ENCODE peak calls at places on chromosomes 1 and 21, in four cellular contexts. G, P, X and A are unnamed samples.

GRCh38 chr1:53366901-53367502 is 39.1 kb upstream of the LRP8 start:
- DNase-seq in G (no peak), P (no peak), X (no peak), A (peak)

GRCh38 chr1:73065585-73065984 is 783.2 kb upstream of the NEGR1 start:
- DNase-seq in G (no peak), P (no peak), X (peak), A (no peak)

GRCh38 chr1:52553372-52554266 is 727 bp upstream of the TUT4 start:
- DNase-seq in G (peak), P (peak), X (peak), A (peak)

GRCh38 chr1:203036135-203036534 is 9.8 kb downstream of the PPFIA4 start:
- DNase-seq in G (no peak), P (no peak), X (no peak), A (no peak)

GRCh38 chr1:5706239-5706638 is 286.0 kb downstream of the NPHP4 start:
- DNase-seq in G (no peak), P (no peak), X (no peak), A (no peak)

GRCh38 chr1:217089239-217090014 is 366.2 kb upstream of the ESRRG start:
- DNase-seq in G (peak), P (peak), X (peak), A (no peak)

GRCh38 chr1:225999912-226000337 is 782 bp upstream of the SDE2 start:
- DNase-seq in G (no peak), P (no peak), X (no peak), A (no peak)

GRCh38 chr1:234768171-234768568 is 158.2 kb upstream of the IRF2BP2 start:
- DNase-seq in G (no peak), P (no peak), X (no peak), A (no peak)

GRCh38 chr1:153608742-153609584 is 4.0 kb downstream of the S100A16 start:
- DNase-seq in G (peak), P (peak), X (peak), A (no peak)

GRCh38 chr1:221994274-221994698 is 252.4 kb upstream of the DUSP10 start:
- DNase-seq in G (no peak), P (no peak), X (no peak), A (no peak)

GRCh38 chr1:186482661-186483255 is 21.8 kb upstream of the PDC start:
- DNase-seq in G (peak), P (peak), X (peak), A (peak)

GRCh38 chr1:50279622-50280320 is 143.5 kb downstream of the DMRTA2 start:
- DNase-seq in G (peak), P (peak), X (peak), A (peak)

GRCh38 chr1:212161231-212161781 is 123.9 kb upstream of the PPP2R5A start:
- DNase-seq in G (no peak), P (peak), X (no peak), A (no peak)

GRCh38 chr1:223652436-223652901 is 13.0 kb downstream of the CAPN8 start:
- DNase-seq in G (no peak), P (no peak), X (peak), A (no peak)

GRCh38 chr1:208280184-208280583 is 36.0 kb upstream of the PLXNA2 start:
- DNase-seq in G (no peak), P (no peak), X (no peak), A (no peak)

GRCh38 chr1:39142394-39143060 is 62.0 kb upstream of the MACF1 start:
- DNase-seq in G (no peak), P (peak), X (peak), A (no peak)

GRCh38 chr1:42431514-42431913 is 24.3 kb downstream of the ZMYND12 start:
- DNase-seq in G (no peak), P (no peak), X (no peak), A (no peak)

GRCh38 chr1:226201029-226201593 is 14.6 kb upstream of the ACBD3 start:
- DNase-seq in G (peak), P (no peak), X (peak), A (no peak)

GRCh38 chr1:169015464-169015863 is 91.0 kb upstream of the ATP1B1 start:
- DNase-seq in G (no peak), P (no peak), X (no peak), A (no peak)

GRCh38 chr1:107991371-107992066 is 26.5 kb upstream of the VAV3 start:
- DNase-seq in G (no peak), P (no peak), X (no peak), A (no peak)

GRCh38 chr21:26659181-26659580 is 86.1 kb upstream of the CYYR1 start:
- DNase-seq in G (no peak), P (no peak), X (no peak), A (no peak)

GRCh38 chr1:43129334-43129733 is 42.8 kb downstream of the EBNA1BP2 start:
- DNase-seq in G (no peak), P (no peak), X (no peak), A (no peak)

GRCh38 chr1:181161170-181161870 is 72.8 kb downstream of the IER5 start:
- DNase-seq in G (no peak), P (no peak), X (no peak), A (no peak)

GRCh38 chr1:172132836-172133235 is 287.6 kb upstream of the C1orf105 start:
- DNase-seq in G (no peak), P (no peak), X (no peak), A (no peak)

GRCh38 chr1:190067592-190067991 is 410.1 kb downstream of the BRINP3 start:
- DNase-seq in G (no peak), P (no peak), X (no peak), A (no peak)

GRCh38 chr1:93079685-93080141 is 630 bp downstream of the MTF2 start:
- DNase-seq in G (peak), P (peak), X (peak), A (no peak)

GRCh38 chr1:183989604-183990003 is 47.9 kb downstream of the COLGALT2 start:
- DNase-seq in G (no peak), P (no peak), X (no peak), A (no peak)

GRCh38 chr1:21050031-21050430 is 126.7 kb downstream of the EIF4G3 start:
- DNase-seq in G (no peak), P (no peak), X (no peak), A (no peak)

GRCh38 chr21:38282921-38283320 is 26.1 kb downstream of the KCNJ15 start:
- DNase-seq in G (no peak), P (no peak), X (no peak), A (no peak)

GRCh38 chr1:145858238-145858936 is 494 bp downstream of the PIAS3 start:
- DNase-seq in G (peak), P (peak), X (peak), A (no peak)

GRCh38 chr21:31284797-31285397 is 59.2 kb downstream of the TIAM1 start:
- DNase-seq in G (peak), P (no peak), X (no peak), A (no peak)

DNA sequence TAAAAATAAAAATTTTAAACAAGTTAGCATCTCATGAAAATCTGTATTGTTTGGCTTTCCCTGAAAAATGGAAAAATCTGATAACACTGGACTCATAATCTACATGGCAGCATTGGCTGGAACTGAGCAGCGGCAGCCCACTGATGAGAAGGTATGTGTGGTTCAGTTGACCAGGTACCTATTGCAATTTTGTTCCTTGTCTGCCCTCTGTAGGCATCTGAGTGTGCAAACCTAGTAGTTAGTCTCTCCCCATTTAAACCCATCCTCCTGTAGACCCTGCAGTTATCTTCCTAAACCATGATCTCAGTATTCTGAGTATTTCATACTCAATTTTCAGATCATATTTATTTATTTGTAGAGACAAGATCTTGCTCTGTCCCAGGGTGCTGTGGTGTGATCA is 59.4 kb upstream of the SERBP1 start:
- DNase-seq in G (no peak), P (peak), X (peak), A (no peak)
- TF ChIP-seq CTCF in G (no peak), P (no peak), X (peak), A (no peak)

DNA sequence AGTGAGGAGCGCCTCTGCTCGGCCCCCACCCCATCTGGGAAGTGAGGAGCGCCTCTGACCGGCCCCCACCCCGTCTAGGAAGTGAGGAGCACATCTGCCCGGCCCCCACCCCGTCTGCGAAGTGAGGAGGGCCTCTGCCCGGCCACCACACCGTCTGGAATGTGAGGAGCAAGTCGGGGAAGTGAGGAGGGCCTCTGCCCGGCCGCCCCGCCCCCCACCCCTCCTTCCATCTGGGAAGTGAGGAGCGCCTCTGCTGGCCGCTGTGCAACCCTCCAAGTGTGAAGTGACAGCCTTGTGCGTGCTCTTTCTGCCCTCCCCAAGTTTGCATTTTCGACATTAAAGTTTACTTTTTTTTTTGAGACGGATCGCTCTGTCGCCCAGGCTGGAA is 5.1 kb upstream of the ZZZ3 start:
- DNase-seq in G (peak), P (peak), X (peak), A (peak)
- TF ChIP-seq CTCF in G (no peak), P (no peak), X (peak), A (no peak)

GRCh38 chr1:15584489-15585363 is at the start of gene AGMAT:
- DNase-seq in G (peak), P (peak), X (peak), A (no peak)
- TF ChIP-seq CTCF in G (peak), P (no peak), X (peak), A (no peak)

DNA sequence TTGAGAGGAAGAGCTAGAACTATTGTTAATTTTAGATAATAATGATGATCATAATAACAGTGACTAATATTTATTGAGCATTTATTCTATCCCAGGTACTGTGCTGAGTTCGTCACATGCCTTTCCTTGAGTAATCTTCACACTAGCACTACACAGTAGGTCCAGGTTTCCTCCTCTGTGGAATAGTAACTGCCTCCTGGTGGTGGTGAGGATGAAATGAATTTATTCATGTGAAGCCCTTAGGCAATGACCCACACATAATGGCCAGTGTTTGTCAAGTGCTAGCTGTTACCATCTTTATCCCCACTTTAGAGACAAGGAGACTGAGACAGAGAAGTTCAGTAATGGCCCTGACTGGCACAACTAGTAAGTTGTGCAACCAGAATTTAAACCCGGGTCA is 5.9 kb downstream of the NIPAL3 start:
- DNase-seq in G (no peak), P (no peak), X (peak), A (no peak)
- TF ChIP-seq CTCF in G (peak), P (no peak), X (peak), A (no peak)

GRCh38 chr1:229596961-229597699 is 28.8 kb downstream of the TAF5L start:
- DNase-seq in G (no peak), P (peak), X (no peak), A (no peak)
- TF ChIP-seq CTCF in G (no peak), P (no peak), X (no peak), A (no peak)